ENCODE peak calls at places on chromosome 2, in ten cellular contexts. J is MM.1S, N is cardiac fibroblast, V is upper lobe of right lung, T is H9, R is epithelial cell of proximal tubule, D is adrenal gland, B is A549, Y is cardiac muscle cell, W is omental fat pad. P is an unnamed sample.

GRCh38 chr2:2873450-2873811 is 504.2 kb downstream of the EIPR1 start:
- DNase-seq in J (no peak), N (no peak), V (no peak), T (no peak), R (no peak), D (no peak), B (no peak), Y (no peak), W (no peak), P (no peak)

GRCh38 chr2:70668911-70669310 is 99.1 kb downstream of the ADD2 start:
- DNase-seq in J (no peak), N (no peak), V (no peak), T (no peak), R (no peak), D (no peak), B (no peak), Y (no peak), W (no peak), P (no peak)

GRCh38 chr2:25201265-25201664 is 32.9 kb upstream of the POMC start:
- DNase-seq in J (no peak), N (no peak), V (no peak), T (peak; percentile 56), R (no peak), D (no peak), B (peak; percentile 43), Y (no peak), W (no peak), P (no peak)

GRCh38 chr2:69830045-69830905 is 815 bp downstream of the GMCL1 start:
- DNase-seq in J (peak; percentile 41), N (peak; percentile 32), V (peak; percentile 77), T (peak; percentile 36), R (no peak), D (peak; percentile 34), B (peak; percentile 17), Y (peak; percentile 38), W (no peak), P (peak; percentile 33)

GRCh38 chr2:237901932-237902846 is 42.8 kb downstream of the RAMP1 start:
- DNase-seq in J (no peak), N (no peak), V (peak; percentile 52), T (peak; percentile 60), R (no peak), D (no peak), B (no peak), Y (no peak), W (no peak), P (no peak)

GRCh38 chr2:192157776-192158175 is 37.0 kb downstream of the TMEFF2 start:
- DNase-seq in J (no peak), N (no peak), V (no peak), T (no peak), R (no peak), D (no peak), B (no peak), Y (no peak), W (no peak), P (no peak)

GRCh38 chr2:133303150-133303549 is 265.1 kb downstream of the NCKAP5 start:
- DNase-seq in J (no peak), N (no peak), V (no peak), T (no peak), R (no peak), D (no peak), B (no peak), Y (no peak), W (no peak), P (no peak)

GRCh38 chr2:128557841-128558241 is 239.2 kb upstream of the HS6ST1 start:
- DNase-seq in J (no peak), N (peak; percentile 81), V (no peak), T (no peak), R (no peak), D (no peak), B (no peak), Y (peak; percentile 87), W (no peak), P (no peak)

GRCh38 chr2:9247786-9248185 is 41.2 kb downstream of the ASAP2 start:
- DNase-seq in J (no peak), N (no peak), V (no peak), T (no peak), R (no peak), D (peak; percentile 70), B (no peak), Y (peak; percentile 37), W (no peak), P (no peak)

GRCh38 chr2:9250091-9250490 is 43.5 kb downstream of the ASAP2 start:
- DNase-seq in J (no peak), N (no peak), V (no peak), T (no peak), R (no peak), D (no peak), B (no peak), Y (no peak), W (no peak), P (no peak)

GRCh38 chr2:9250498-9251153 is 44.0 kb downstream of the ASAP2 start:
- DNase-seq in J (no peak), N (no peak), V (no peak), T (no peak), R (no peak), D (no peak), B (no peak), Y (no peak), W (no peak), P (no peak)

GRCh38 chr2:9248363-9248762 is 41.8 kb downstream of the ASAP2 start:
- DNase-seq in J (no peak), N (no peak), V (no peak), T (no peak), R (no peak), D (no peak), B (no peak), Y (no peak), W (no peak), P (no peak)

DNA sequence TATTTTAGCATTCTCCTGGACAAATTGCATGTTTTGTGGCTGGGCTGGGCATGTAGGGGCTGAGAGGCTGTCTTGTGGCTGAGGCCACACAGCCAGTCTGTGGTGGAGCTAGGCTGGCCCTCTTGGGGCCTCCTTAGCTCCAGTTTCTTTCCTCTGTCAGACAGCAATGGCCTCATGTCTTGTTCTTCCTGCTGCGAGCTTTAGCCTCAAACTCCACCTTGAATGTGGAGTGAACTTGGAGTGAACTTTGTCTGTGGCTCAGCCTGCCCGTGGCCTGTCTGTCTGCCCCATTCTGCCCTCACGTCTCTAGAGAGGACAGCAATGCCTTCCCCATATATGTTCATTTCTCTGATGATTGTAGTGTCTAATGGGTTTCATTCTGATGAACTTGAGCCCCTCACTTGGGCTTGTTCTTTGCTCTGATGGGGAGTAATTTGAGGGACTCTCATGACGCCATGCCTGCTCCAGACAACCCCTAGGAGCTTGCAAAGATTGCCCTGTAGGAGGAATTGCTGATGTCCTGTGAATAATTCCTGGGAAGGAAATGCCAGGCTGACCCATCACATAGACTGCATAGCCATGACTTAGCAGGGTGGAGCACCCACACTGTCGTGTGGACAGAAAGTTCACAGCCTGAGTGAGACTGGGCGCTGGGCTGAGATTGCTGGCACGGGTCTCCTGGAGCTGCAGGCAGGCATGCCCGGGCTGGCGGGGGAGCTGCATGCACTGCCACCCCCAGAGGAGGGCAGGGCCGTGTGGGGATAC is 42.6 kb downstream of the ASAP2 start:
- DNase-seq in J (no peak), N (peak; percentile 59), V (no peak), T (no peak), R (no peak), D (no peak), B (no peak), Y (no peak), W (no peak), P (no peak)
- TF ChIP-seq CTCF in J (no peak), N (peak; percentile 1), V (no peak), T (no peak), R (no peak), D (no peak), B (no peak), Y (no peak), W (no peak), P (no peak)

DNA sequence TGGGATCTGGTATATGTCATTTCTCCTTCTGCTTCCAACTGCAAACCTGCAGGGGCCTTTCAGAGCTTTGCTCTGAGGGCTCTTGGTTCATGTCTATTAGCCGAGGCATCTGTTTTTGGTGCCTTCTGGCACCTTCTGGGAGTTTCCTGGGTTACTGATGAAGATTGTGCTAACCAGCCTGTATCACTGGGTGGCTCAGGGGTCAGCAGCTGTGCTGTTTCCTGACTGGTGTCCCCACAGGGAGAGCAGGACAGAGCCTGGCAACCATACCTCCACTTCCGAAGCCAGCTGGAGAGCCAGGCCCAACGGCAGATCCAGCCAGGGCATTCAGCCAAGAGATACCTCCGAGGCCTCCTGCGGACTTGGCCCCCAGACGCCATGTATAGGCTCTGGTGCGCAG is 17.5 kb downstream of the KIAA2012 start:
- DNase-seq in J (no peak), N (no peak), V (no peak), T (no peak), R (no peak), D (no peak), B (no peak), Y (no peak), W (no peak), P (no peak)
- TF ChIP-seq CTCF in J (no peak), N (no peak), V (no peak), T (no peak), R (no peak), D (no peak), B (no peak), Y (no peak), W (no peak), P (no peak)

GRCh38 chr2:226799211-226799975 is at the start of gene IRS1:
- DNase-seq in J (peak; percentile 86), N (peak; percentile 92), V (peak; percentile 86), T (peak; percentile 78), R (no peak), D (peak; percentile 82), B (no peak), Y (peak; percentile 92), W (no peak), P (peak; percentile 67)

GRCh38 chr2:226798422-226799210 is 1.0 kb downstream of the IRS1 start:
- DNase-seq in J (peak; percentile 53), N (peak; percentile 63), V (peak; percentile 77), T (peak; percentile 76), R (no peak), D (peak; percentile 58), B (no peak), Y (peak; percentile 55), W (no peak), P (peak; percentile 70)

GRCh38 chr2:226796840-226797288 is 2.8 kb downstream of the IRS1 start:
- DNase-seq in J (no peak), N (peak; percentile 44), V (peak; percentile 65), T (peak; percentile 33), R (no peak), D (peak; percentile 52), B (no peak), Y (no peak), W (no peak), P (peak; percentile 44)

GRCh38 chr2:226797289-226797988 is 2.2 kb downstream of the IRS1 start:
- DNase-seq in J (no peak), N (no peak), V (peak; percentile 67), T (peak; percentile 38), R (no peak), D (peak; percentile 42), B (no peak), Y (no peak), W (no peak), P (no peak)

DNA sequence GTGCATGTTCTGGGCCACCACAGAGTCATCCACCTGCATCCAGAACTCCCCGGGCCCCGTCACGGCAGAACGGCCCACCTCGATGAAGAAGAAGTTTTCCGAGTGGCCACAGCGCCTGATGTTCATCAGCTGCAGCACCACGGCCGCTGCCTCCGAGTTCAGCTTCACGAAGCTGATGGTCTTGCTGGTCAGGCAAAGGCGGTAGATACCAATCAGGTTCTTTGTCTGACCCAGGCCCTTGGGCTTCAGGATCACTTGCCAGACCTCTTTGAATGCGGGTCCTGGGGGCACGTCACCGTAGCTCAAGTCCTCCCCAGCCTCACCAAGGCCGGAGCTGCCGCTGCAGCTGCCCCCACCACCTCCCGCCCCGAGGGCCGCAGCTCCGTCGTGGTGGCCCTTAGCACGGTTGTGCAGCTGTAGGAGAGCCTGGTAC is 1.6 kb downstream of the IRS1 start:
- DNase-seq in J (no peak), N (peak; percentile 33), V (peak; percentile 62), T (no peak), R (no peak), D (peak; percentile 45), B (no peak), Y (no peak), W (no peak), P (no peak)
- TF ChIP-seq CTCF in J (no peak), N (no peak), V (no peak), T (no peak), R (no peak), D (no peak), B (no peak), Y (no peak), W (no peak), P (no peak)

DNA sequence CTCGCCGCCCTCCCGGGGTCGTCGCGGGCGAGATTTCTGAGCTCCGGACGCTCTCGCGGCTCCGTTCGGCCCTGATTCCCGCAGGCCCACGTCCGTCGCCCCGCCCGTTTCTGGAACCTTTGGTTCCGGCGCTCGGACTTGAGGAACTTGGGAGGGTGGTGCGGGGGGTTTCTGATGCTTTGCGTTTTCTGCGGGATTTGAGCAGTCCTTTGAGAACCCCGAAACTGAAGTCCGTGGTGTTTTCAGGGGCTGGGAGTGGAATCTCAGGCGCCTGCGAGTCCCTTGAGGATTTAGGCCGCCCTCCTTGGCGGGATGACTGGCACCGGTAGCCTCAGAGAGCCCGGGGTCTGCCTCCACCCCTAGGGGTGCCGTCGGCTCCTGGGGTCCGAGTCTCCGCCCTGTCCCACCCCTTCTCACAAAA is 336 bp downstream of the THNSL2 start:
- DNase-seq in J (no peak), N (no peak), V (no peak), T (no peak), R (no peak), D (no peak), B (no peak), Y (peak; percentile 54), W (no peak), P (no peak)
- TF ChIP-seq CTCF in J (no peak), N (no peak), V (no peak), T (peak; percentile 22), R (no peak), D (no peak), B (no peak), Y (no peak), W (no peak), P (no peak)